ENCODE peak calls at places on chromosomes 3 and 15, in ten cellular contexts. G, Q, V, U, D, E, Z, K, R and F are unnamed samples.

GRCh38 chr3:10530241-10530640 is 24.9 kb upstream of the ATP2B2 start:
- DNase-seq in G (no peak), Q (no peak), V (no peak), U (no peak), D (no peak), E (no peak), Z (no peak), K (no peak), R (peak), F (no peak)

GRCh38 chr15:101025896-101026631 is 106.9 kb downstream of the LRRK1 start:
- DNase-seq in G (no peak), Q (no peak), V (no peak), U (no peak), D (no peak), E (no peak), Z (no peak), K (no peak), R (peak), F (no peak)

GRCh38 chr15:37252530-37252929 is 152.2 kb upstream of the MEIS2 start:
- DNase-seq in G (no peak), Q (no peak), V (no peak), U (no peak), D (no peak), E (no peak), Z (no peak), K (no peak), R (no peak), F (no peak)

GRCh38 chr15:54307252-54307902 is 329.1 kb downstream of the UNC13C start:
- DNase-seq in G (no peak), Q (no peak), V (no peak), U (no peak), D (no peak), E (no peak), Z (no peak), K (no peak), R (no peak), F (no peak)

GRCh38 chr3:112653881-112654300 is 12.9 kb upstream of the CCDC80 start:
- DNase-seq in G (no peak), Q (peak), V (no peak), U (no peak), D (no peak), E (no peak), Z (peak), K (no peak), R (no peak), F (no peak)

GRCh38 chr3:127672429-127673190 is at the start of gene ABTB1:
- DNase-seq in G (peak), Q (peak), V (peak), U (peak), D (peak), E (peak), Z (peak), K (peak), R (peak), F (peak)

GRCh38 chr15:62727501-62727900 is 315.0 kb upstream of the TPM1 start:
- DNase-seq in G (no peak), Q (no peak), V (no peak), U (no peak), D (no peak), E (no peak), Z (no peak), K (no peak), R (no peak), F (no peak)

GRCh38 chr3:148882288-148882687 is 17.2 kb downstream of the CPA3 start:
- DNase-seq in G (no peak), Q (no peak), V (no peak), U (no peak), D (no peak), E (no peak), Z (peak), K (no peak), R (no peak), F (no peak)

GRCh38 chr3:195238626-195239118 is 32.3 kb downstream of the XXYLT1 start:
- DNase-seq in G (no peak), Q (peak), V (no peak), U (no peak), D (no peak), E (no peak), Z (no peak), K (no peak), R (no peak), F (no peak)

GRCh38 chr3:100042144-100042543 is 72.2 kb downstream of the FILIP1L start:
- DNase-seq in G (no peak), Q (no peak), V (no peak), U (no peak), D (no peak), E (no peak), Z (peak), K (no peak), R (no peak), F (no peak)

GRCh38 chr3:159854500-159855124 is 134.0 kb upstream of the IL12A start:
- DNase-seq in G (no peak), Q (no peak), V (no peak), U (no peak), D (no peak), E (no peak), Z (peak), K (no peak), R (no peak), F (no peak)

GRCh38 chr15:44010114-44010513 is 183.3 kb downstream of the WDR76 start:
- DNase-seq in G (no peak), Q (no peak), V (no peak), U (no peak), D (no peak), E (no peak), Z (no peak), K (no peak), R (no peak), F (no peak)

GRCh38 chr3:123229145-123229544 is 27.4 kb downstream of the SEC22A start:
- DNase-seq in G (no peak), Q (no peak), V (no peak), U (no peak), D (no peak), E (no peak), Z (no peak), K (no peak), R (no peak), F (peak)

GRCh38 chr15:66617137-66618090 is 51.6 kb upstream of the LCTL start:
- DNase-seq in G (no peak), Q (peak), V (peak), U (no peak), D (no peak), E (no peak), Z (peak), K (no peak), R (peak), F (no peak)

GRCh38 chr15:39599871-39600270 is 19.0 kb downstream of the THBS1 start:
- DNase-seq in G (no peak), Q (no peak), V (no peak), U (no peak), D (no peak), E (no peak), Z (peak), K (no peak), R (no peak), F (no peak)

GRCh38 chr3:12148183-12148940 is 10.3 kb downstream of the TIMP4 start:
- DNase-seq in G (no peak), Q (no peak), V (no peak), U (no peak), D (no peak), E (no peak), Z (no peak), K (no peak), R (no peak), F (no peak)

GRCh38 chr3:17979248-17979647 is 236.8 kb upstream of the TBC1D5 start:
- DNase-seq in G (no peak), Q (no peak), V (peak), U (no peak), D (no peak), E (no peak), Z (peak), K (no peak), R (no peak), F (no peak)